ENCODE peak calls at places on chromosomes 13 and 19, in eight cellular contexts. Z, W, X, C, A, T, U and V are unnamed samples.

GRCh38 chr19:44277331-44277730 is 17.6 kb downstream of the ZNF233 start:
- DNase-seq in W (no peak), T (no peak), U (no peak), C (no peak), A (no peak), Z (no peak), X (no peak), V (no peak)

GRCh38 chr13:38398810-38399493 is 49.3 kb downstream of the UFM1 start:
- DNase-seq in U (no peak), C (no peak), A (no peak), T (no peak), W (no peak), Z (no peak), X (no peak), V (peak; percentile 45)

GRCh38 chr13:43116242-43116641 is 92.9 kb downstream of the DNAJC15 start:
- DNase-seq in T (no peak), Z (no peak), C (no peak), X (no peak), A (no peak), W (no peak), U (no peak), V (no peak)

GRCh38 chr13:78978381-78978998 is 319.5 kb upstream of the OBI1 start:
- DNase-seq in A (peak; percentile 4), X (peak; percentile 41), T (no peak), Z (peak; percentile 18), C (peak; percentile 51), W (no peak), U (no peak), V (peak; percentile 76)

GRCh38 chr19:29410974-29411615 is 114.7 kb upstream of the VSTM2B start:
- DNase-seq in C (no peak), W (no peak), T (no peak), A (no peak), Z (no peak), U (no peak), X (no peak), V (no peak)

GRCh38 chr19:43489310-43489709 is 15.2 kb downstream of the PHLDB3 start:
- DNase-seq in X (peak; percentile 71), C (no peak), U (no peak), A (no peak), Z (no peak), T (no peak), W (no peak), V (no peak)

GRCh38 chr13:98768522-98768921 is 16.1 kb upstream of the SLC15A1 start:
- DNase-seq in C (no peak), X (no peak), U (no peak), Z (no peak), A (no peak), W (no peak), T (no peak), V (no peak)

GRCh38 chr13:66200555-66200954 is 1029.6 kb downstream of the PCDH9 start:
- DNase-seq in W (no peak), U (no peak), A (no peak), X (no peak), C (peak; percentile 1), T (no peak), Z (no peak), V (no peak)

GRCh38 chr13:40261361-40261760 is 405.1 kb downstream of the FOXO1 start:
- DNase-seq in W (no peak), T (no peak), C (no peak), Z (no peak), X (no peak), U (no peak), A (no peak), V (no peak)

GRCh38 chr19:51478381-51479285 is at the start of gene CEACAM18:
- DNase-seq in A (no peak), Z (no peak), C (no peak), T (no peak), X (no peak), U (no peak), W (no peak), V (no peak)

GRCh38 chr13:39530996-39531395 is 72.0 kb downstream of the LHFPL6 start:
- DNase-seq in W (no peak), A (no peak), C (no peak), T (no peak), Z (no peak), U (no peak), X (no peak), V (no peak)

GRCh38 chr13:23822252-23822824 is 66.9 kb downstream of the MIPEP start:
- DNase-seq in C (no peak), W (no peak), Z (no peak), A (no peak), U (no peak), X (no peak), T (no peak), V (no peak)

GRCh38 chr19:12015015-12015752 is 20.3 kb downstream of the ZNF433 start:
- DNase-seq in W (no peak), Z (no peak), U (no peak), T (no peak), C (no peak), A (no peak), X (no peak), V (no peak)

GRCh38 chr19:50252111-50252886 is 48.9 kb downstream of the MYH14 start:
- DNase-seq in Z (no peak), W (no peak), C (peak; percentile 3), T (no peak), A (no peak), U (peak; percentile 42), X (no peak), V (peak; percentile 51)

GRCh38 chr19:1754651-1755466 is 1.6 kb downstream of the ONECUT3 start:
- DNase-seq in U (no peak), A (no peak), W (no peak), Z (no peak), C (no peak), X (no peak), T (no peak), V (no peak)

GRCh38 chr19:11423804-11424318 is 4.7 kb upstream of the RGL3 start:
- DNase-seq in W (no peak), C (no peak), Z (no peak), U (no peak), A (no peak), X (no peak), T (no peak), V (no peak)

GRCh38 chr19:12792048-12792852 is 964 bp downstream of the JUNB start:
- DNase-seq in W (peak; percentile 49), T (no peak), A (no peak), C (peak; percentile 55), X (peak; percentile 69), Z (peak; percentile 71), U (peak; percentile 86), V (peak; percentile 86)

GRCh38 chr13:110950819-110951570 is 36.1 kb upstream of the ANKRD10 start:
- DNase-seq in T (no peak), X (no peak), U (no peak), A (no peak), Z (no peak), W (no peak), C (no peak), V (no peak)

GRCh38 chr13:95378603-95379002 is 77.4 kb upstream of the ABCC4 start:
- DNase-seq in A (no peak), W (no peak), X (no peak), T (no peak), C (no peak), Z (no peak), U (no peak), V (no peak)

GRCh38 chr19:6475321-6476108 is 6.1 kb downstream of the DENND1C start:
- DNase-seq in Z (no peak), C (no peak), A (no peak), X (no peak), W (no peak), T (no peak), U (peak; percentile 65), V (no peak)

GRCh38 chr19:376111-376470 is 31.5 kb upstream of the MIER2 start:
- DNase-seq in W (no peak), A (no peak), Z (no peak), T (no peak), C (no peak), U (no peak), X (no peak), V (no peak)

GRCh38 chr19:13011653-13012389 is 16.5 kb downstream of the NFIX start:
- DNase-seq in C (no peak), T (no peak), U (no peak), A (no peak), Z (no peak), X (no peak), W (no peak), V (no peak)

GRCh38 chr13:75978815-75979214 is 342.7 kb downstream of the LMO7 start:
- DNase-seq in X (no peak), C (no peak), W (no peak), T (no peak), Z (no peak), U (no peak), A (no peak), V (no peak)

GRCh38 chr19:50739841-50740426 is 16.8 kb downstream of the CLEC11A start:
- DNase-seq in U (no peak), T (no peak), W (no peak), Z (no peak), C (no peak), X (no peak), A (no peak), V (peak; percentile 93)

GRCh38 chr19:49684251-49684982 is 5.0 kb upstream of the ADM5 start:
- DNase-seq in X (peak; percentile 68), A (no peak), U (no peak), Z (no peak), W (no peak), C (no peak), T (no peak), V (peak; percentile 47)

GRCh38 chr19:50214699-50215543 is 11.5 kb downstream of the MYH14 start:
- DNase-seq in W (no peak), A (no peak), C (no peak), Z (no peak), U (peak; percentile 89), T (no peak), X (no peak), V (no peak)

GRCh38 chr13:49400755-49401659 is 42.9 kb downstream of the CAB39L start:
- DNase-seq in W (no peak), T (no peak), U (no peak), A (no peak), X (peak; percentile 36), C (no peak), Z (no peak), V (no peak)

GRCh38 chr19:38685666-38686529 is 38.4 kb downstream of the ACTN4 start:
- DNase-seq in A (no peak), U (no peak), Z (no peak), T (no peak), W (peak; percentile 37), C (peak; percentile 59), X (peak; percentile 59), V (peak; percentile 63)

GRCh38 chr19:57167385-57167784 is at the start of gene DUXA:
- DNase-seq in U (no peak), T (no peak), Z (no peak), A (no peak), C (no peak), X (no peak), W (no peak), V (no peak)

GRCh38 chr13:89832827-89833226 is 1514.7 kb upstream of the MIR17HG start:
- DNase-seq in A (no peak), Z (no peak), U (no peak), C (peak; percentile 47), X (no peak), W (no peak), T (no peak), V (no peak)

GRCh38 chr19:6806488-6806887 is 34.0 kb downstream of the VAV1 start:
- DNase-seq in Z (no peak), U (no peak), C (no peak), X (no peak), W (no peak), T (no peak), A (no peak), V (peak; percentile 72)

GRCh38 chr13:40101708-40102359 is 446.4 kb downstream of the COG6 start:
- DNase-seq in Z (no peak), A (no peak), X (peak; percentile 33), U (no peak), T (peak; percentile 27), C (no peak), W (no peak), V (no peak)

GRCh38 chr19:18476507-18477041 is 38.6 kb upstream of the ISYNA1 start:
- DNase-seq in A (no peak), T (no peak), Z (no peak), C (no peak), U (no peak), W (no peak), X (no peak), V (no peak)

GRCh38 chr19:2553510-2553909 is 77.6 kb downstream of the GADD45B start:
- DNase-seq in A (no peak), X (no peak), Z (no peak), W (no peak), T (no peak), U (no peak), C (no peak), V (no peak)